ENCODE peak calls at places on chromosome 20, in seven cellular contexts. One of them, this sample, is unnamed.

GRCh38 chr20:12067686-12068085 is 150.0 kb downstream of the BTBD3 start:
- DNase-seq in H1: no peak
- DNase-seq in trophoblast cell: peak
- DNase-seq in H9: no peak
- DNase-seq in IMR-90: no peak
- DNase-seq in mesendoderm: peak
- DNase-seq in neuronal stem cell: no peak
- DNase-seq in this sample: peak

GRCh38 chr20:19512886-19513285 is 245.2 kb upstream of the RIN2 start:
- DNase-seq in mesendoderm: no peak
- DNase-seq in neuronal stem cell: peak
- DNase-seq in trophoblast cell: no peak
- DNase-seq in IMR-90: no peak
- DNase-seq in H1: no peak
- DNase-seq in H9: no peak
- DNase-seq in this sample: no peak

GRCh38 chr20:5844063-5844681 is 94.0 kb downstream of the SHLD1 start:
- DNase-seq in IMR-90: peak
- DNase-seq in neuronal stem cell: no peak
- DNase-seq in H1: no peak
- DNase-seq in mesendoderm: no peak
- DNase-seq in H9: no peak
- DNase-seq in trophoblast cell: no peak
- DNase-seq in this sample: peak

GRCh38 chr20:46246527-46246926 is 61.8 kb downstream of the CDH22 start:
- DNase-seq in H1: no peak
- DNase-seq in trophoblast cell: no peak
- DNase-seq in neuronal stem cell: no peak
- DNase-seq in IMR-90: no peak
- DNase-seq in mesendoderm: no peak
- DNase-seq in H9: no peak
- DNase-seq in this sample: no peak

GRCh38 chr20:5402903-5403531 is 86.3 kb upstream of the PROKR2 start:
- DNase-seq in H9: peak
- DNase-seq in mesendoderm: peak
- DNase-seq in trophoblast cell: peak
- DNase-seq in H1: no peak
- DNase-seq in neuronal stem cell: peak
- DNase-seq in IMR-90: peak
- DNase-seq in this sample: peak

GRCh38 chr20:35434085-35435005 is 3.7 kb downstream of the GDF5 start:
- DNase-seq in H1: no peak
- DNase-seq in mesendoderm: no peak
- DNase-seq in neuronal stem cell: no peak
- DNase-seq in trophoblast cell: no peak
- DNase-seq in H9: no peak
- DNase-seq in IMR-90: no peak
- DNase-seq in this sample: no peak

GRCh38 chr20:25061103-25061799 is 3.3 kb upstream of the ACSS1 start:
- DNase-seq in H9: no peak
- DNase-seq in IMR-90: no peak
- DNase-seq in neuronal stem cell: no peak
- DNase-seq in mesendoderm: no peak
- DNase-seq in H1: no peak
- DNase-seq in trophoblast cell: no peak
- DNase-seq in this sample: no peak

GRCh38 chr20:10940941-10941340 is 267.1 kb upstream of the JAG1 start:
- DNase-seq in IMR-90: no peak
- DNase-seq in H1: no peak
- DNase-seq in neuronal stem cell: no peak
- DNase-seq in H9: no peak
- DNase-seq in mesendoderm: no peak
- DNase-seq in trophoblast cell: no peak
- DNase-seq in this sample: no peak

GRCh38 chr20:4136078-4136966 is 121.0 kb upstream of the RNF24 start:
- DNase-seq in neuronal stem cell: no peak
- DNase-seq in trophoblast cell: no peak
- DNase-seq in mesendoderm: peak
- DNase-seq in H1: no peak
- DNase-seq in IMR-90: peak
- DNase-seq in H9: no peak
- DNase-seq in this sample: peak

GRCh38 chr20:51738877-51739447 is 29.2 kb downstream of the ATP9A start:
- DNase-seq in mesendoderm: no peak
- DNase-seq in IMR-90: no peak
- DNase-seq in H1: no peak
- DNase-seq in H9: no peak
- DNase-seq in neuronal stem cell: no peak
- DNase-seq in trophoblast cell: no peak
- DNase-seq in this sample: no peak

GRCh38 chr20:4484431-4485057 is 237.2 kb upstream of the PRND start:
- DNase-seq in mesendoderm: peak
- DNase-seq in trophoblast cell: no peak
- DNase-seq in neuronal stem cell: no peak
- DNase-seq in H9: no peak
- DNase-seq in H1: no peak
- DNase-seq in IMR-90: no peak
- DNase-seq in this sample: no peak

GRCh38 chr20:16062661-16063591 is 510.3 kb downstream of the KIF16B start:
- DNase-seq in H1: no peak
- DNase-seq in mesendoderm: peak
- DNase-seq in neuronal stem cell: no peak
- DNase-seq in IMR-90: no peak
- DNase-seq in trophoblast cell: no peak
- DNase-seq in H9: no peak
- DNase-seq in this sample: no peak

GRCh38 chr20:34570859-34571306 is 12.4 kb downstream of the MAP1LC3A start:
- DNase-seq in neuronal stem cell: no peak
- DNase-seq in H1: no peak
- DNase-seq in mesendoderm: peak
- DNase-seq in IMR-90: peak
- DNase-seq in H9: no peak
- DNase-seq in trophoblast cell: peak
- DNase-seq in this sample: peak

GRCh38 chr20:48214601-48215000 is 429.3 kb upstream of the SULF2 start:
- DNase-seq in trophoblast cell: peak
- DNase-seq in IMR-90: no peak
- DNase-seq in mesendoderm: no peak
- DNase-seq in neuronal stem cell: no peak
- DNase-seq in H1: no peak
- DNase-seq in H9: no peak
- DNase-seq in this sample: no peak

DNA sequence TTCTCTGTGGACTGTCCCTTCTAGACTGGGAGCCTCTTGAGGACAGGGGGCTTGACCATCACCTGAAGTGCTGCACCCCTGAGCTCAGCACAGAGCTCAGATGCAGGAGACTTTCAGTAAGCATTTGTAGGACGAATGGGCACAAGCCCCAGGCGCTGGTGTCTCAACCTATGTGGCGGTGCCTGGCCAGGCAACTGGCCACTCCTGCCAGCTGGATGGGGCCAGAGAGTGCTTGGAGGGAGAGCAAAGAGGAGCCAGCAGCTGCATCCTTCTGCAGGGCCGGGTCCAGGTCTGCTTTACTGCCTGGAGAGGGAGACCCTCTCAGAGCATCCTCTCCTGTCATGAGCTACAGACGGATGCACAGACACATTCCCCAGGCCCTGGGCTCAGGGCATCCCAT is 4.5 kb downstream of the PHACTR3 start:
- DNase-seq in mesendoderm: no peak
- DNase-seq in neuronal stem cell: no peak
- DNase-seq in trophoblast cell: no peak
- DNase-seq in H1: no peak
- DNase-seq in H9: no peak
- DNase-seq in IMR-90: no peak
- DNase-seq in this sample: no peak
- H3K23ac ChIP-seq in mesendoderm: no peak
- H3K23ac ChIP-seq in neuronal stem cell: peak
- H3K23ac ChIP-seq in trophoblast cell: no peak
- H3K23ac ChIP-seq in H1: no peak
- H3K23ac ChIP-seq in H9: no peak
- H3K23ac ChIP-seq in IMR-90: no peak
- H3K23ac ChIP-seq in this sample: no peak

DNA sequence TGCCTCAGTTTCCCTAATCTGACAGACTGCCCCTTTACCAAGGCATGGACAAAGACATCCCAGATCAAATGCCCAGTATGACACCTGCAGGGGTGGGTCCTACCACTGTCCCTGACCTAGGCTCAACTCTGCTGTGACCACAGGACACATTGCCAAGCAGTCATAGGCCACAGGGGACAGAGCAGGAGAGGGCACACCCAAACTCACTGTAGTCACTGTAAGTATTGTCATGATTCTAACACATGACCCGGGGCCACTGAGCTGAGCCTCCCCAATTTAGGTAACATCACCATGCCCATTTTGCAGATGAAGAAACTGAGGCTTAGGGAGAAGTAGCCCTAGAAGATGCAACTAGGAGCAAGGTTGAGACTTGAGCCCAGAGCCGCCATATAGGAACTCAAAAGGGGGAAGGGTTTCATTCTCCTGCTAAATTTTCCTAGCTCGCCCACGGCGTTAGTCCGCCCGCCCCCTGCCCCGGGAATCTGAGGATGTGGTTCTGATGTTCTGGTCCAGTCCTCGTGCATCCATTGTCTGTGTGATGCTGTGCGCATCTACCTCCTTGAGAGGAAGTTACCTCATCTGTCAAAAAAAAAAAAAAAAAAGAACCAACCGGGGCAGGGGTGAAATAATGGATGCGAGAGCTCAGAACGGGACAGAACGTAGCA is 44.8 kb downstream of the PMEPA1 start:
- DNase-seq in IMR-90: no peak
- DNase-seq in mesendoderm: no peak
- DNase-seq in H9: no peak
- DNase-seq in trophoblast cell: no peak
- DNase-seq in neuronal stem cell: no peak
- DNase-seq in H1: no peak
- DNase-seq in this sample: no peak
- H3K4ac ChIP-seq in IMR-90: no peak
- H3K4ac ChIP-seq in mesendoderm: no peak
- H3K4ac ChIP-seq in H9: no peak
- H3K4ac ChIP-seq in trophoblast cell: peak
- H3K4ac ChIP-seq in neuronal stem cell: no peak
- H3K4ac ChIP-seq in H1: no peak
- H3K4ac ChIP-seq in this sample: no peak

DNA sequence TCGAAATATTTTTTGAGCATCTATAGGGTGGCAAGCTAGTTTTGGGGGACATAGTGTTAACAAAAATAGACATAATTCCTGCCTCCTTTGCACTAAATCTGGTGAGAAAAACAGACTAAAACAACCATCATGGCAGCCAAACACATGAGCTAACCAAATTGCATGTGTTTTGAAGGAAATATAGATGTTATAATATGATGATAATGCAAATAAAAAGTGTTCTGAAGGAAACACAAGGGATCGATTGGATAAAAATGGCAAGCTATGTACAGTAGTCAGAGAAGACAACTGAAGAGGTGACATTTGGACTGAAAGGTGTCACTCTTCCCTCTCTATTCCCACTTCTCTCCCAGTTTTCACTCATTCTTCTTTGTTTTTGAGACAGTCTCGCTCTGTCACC is 706.9 kb downstream of the PTPRT start:
- DNase-seq in neuronal stem cell: no peak
- DNase-seq in H1: no peak
- DNase-seq in mesendoderm: no peak
- DNase-seq in IMR-90: no peak
- DNase-seq in H9: no peak
- DNase-seq in trophoblast cell: no peak
- DNase-seq in this sample: no peak
- H3K23ac ChIP-seq in neuronal stem cell: no peak
- H3K23ac ChIP-seq in H1: no peak
- H3K23ac ChIP-seq in mesendoderm: no peak
- H3K23ac ChIP-seq in IMR-90: no peak
- H3K23ac ChIP-seq in H9: no peak
- H3K23ac ChIP-seq in trophoblast cell: no peak
- H3K23ac ChIP-seq in this sample: no peak

DNA sequence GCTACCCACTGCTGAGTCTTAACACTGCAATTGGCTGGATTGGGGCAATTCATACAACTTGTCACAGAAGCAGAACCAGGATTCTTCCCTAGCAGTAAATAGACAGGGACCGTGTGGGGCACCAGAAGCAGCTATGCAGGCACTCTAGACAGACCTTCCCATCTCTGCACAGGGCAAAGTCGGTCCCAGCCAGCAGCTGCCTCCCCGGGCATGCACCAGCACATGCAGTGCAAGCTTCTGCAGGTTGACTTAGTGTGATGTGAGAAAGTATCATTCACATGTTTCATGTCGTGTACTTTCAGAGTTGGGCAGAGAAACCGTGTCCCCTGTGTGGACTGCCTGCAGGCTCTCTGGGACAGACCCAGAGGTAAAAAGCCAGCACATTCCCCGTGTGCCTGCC is 98.0 kb upstream of the FOXA2 start:
- DNase-seq in trophoblast cell: no peak
- DNase-seq in H1: no peak
- DNase-seq in neuronal stem cell: no peak
- DNase-seq in mesendoderm: no peak
- DNase-seq in IMR-90: no peak
- DNase-seq in H9: no peak
- DNase-seq in this sample: no peak
- H3K4ac ChIP-seq in trophoblast cell: no peak
- H3K4ac ChIP-seq in H1: no peak
- H3K4ac ChIP-seq in neuronal stem cell: no peak
- H3K4ac ChIP-seq in mesendoderm: no peak
- H3K4ac ChIP-seq in IMR-90: no peak
- H3K4ac ChIP-seq in H9: no peak
- H3K4ac ChIP-seq in this sample: no peak

GRCh38 chr20:45104786-45105185 is 3.9 kb upstream of the KCNS1 start:
- DNase-seq in H1: no peak
- DNase-seq in neuronal stem cell: no peak
- DNase-seq in IMR-90: peak
- DNase-seq in mesendoderm: no peak
- DNase-seq in H9: no peak
- DNase-seq in trophoblast cell: peak
- DNase-seq in this sample: peak
- H3K23ac ChIP-seq in H1: no peak
- H3K23ac ChIP-seq in neuronal stem cell: no peak
- H3K23ac ChIP-seq in IMR-90: no peak
- H3K23ac ChIP-seq in mesendoderm: no peak
- H3K23ac ChIP-seq in H9: no peak
- H3K23ac ChIP-seq in trophoblast cell: no peak
- H3K23ac ChIP-seq in this sample: no peak

GRCh38 chr20:43420192-43420591 is 37.5 kb upstream of the SRSF6 start:
- DNase-seq in H1: no peak
- DNase-seq in H9: no peak
- DNase-seq in trophoblast cell: no peak
- DNase-seq in mesendoderm: no peak
- DNase-seq in IMR-90: no peak
- DNase-seq in neuronal stem cell: no peak
- DNase-seq in this sample: no peak
- H3K4ac ChIP-seq in H1: no peak
- H3K4ac ChIP-seq in H9: no peak
- H3K4ac ChIP-seq in trophoblast cell: no peak
- H3K4ac ChIP-seq in mesendoderm: no peak
- H3K4ac ChIP-seq in IMR-90: no peak
- H3K4ac ChIP-seq in neuronal stem cell: no peak
- H3K4ac ChIP-seq in this sample: no peak

GRCh38 chr20:63216041-63216848 is at the start of gene YTHDF1:
- DNase-seq in H9: peak
- DNase-seq in H1: peak
- DNase-seq in trophoblast cell: peak
- DNase-seq in neuronal stem cell: peak
- DNase-seq in mesendoderm: peak
- DNase-seq in IMR-90: peak
- DNase-seq in this sample: peak
- H3K23ac ChIP-seq in H9: no peak
- H3K23ac ChIP-seq in H1: no peak
- H3K23ac ChIP-seq in trophoblast cell: peak
- H3K23ac ChIP-seq in neuronal stem cell: peak
- H3K23ac ChIP-seq in mesendoderm: no peak
- H3K23ac ChIP-seq in IMR-90: peak
- H3K23ac ChIP-seq in this sample: peak

This sample was measured in mesenchymal stem cell.